ENCODE peak calls at places on chromosomes 13 and 19, in five cellular contexts. Y, W, O, A and M are unnamed samples.

GRCh38 chr13:100069278-100069677 is 19.6 kb upstream of the PCCA start:
- DNase-seq in A (no peak), O (no peak), W (no peak), Y (no peak), M (no peak)

GRCh38 chr19:4075373-4075772 is 8.7 kb upstream of the ZBTB7A start:
- DNase-seq in W (no peak), A (no peak), O (no peak), Y (no peak), M (no peak)

GRCh38 chr19:35828694-35829301 is 16.2 kb upstream of the PRODH2 start:
- DNase-seq in W (peak; percentile 66), A (peak; percentile 19), O (no peak), Y (no peak), M (no peak)

GRCh38 chr13:43769552-43769951 is 17.2 kb downstream of the ENOX1 start:
- DNase-seq in A (no peak), Y (no peak), O (no peak), W (no peak), M (no peak)

GRCh38 chr19:44356383-44357111 is at the start of gene ZNF112:
- DNase-seq in Y (no peak), A (peak; percentile 68), O (peak; percentile 39), W (peak; percentile 73), M (peak; percentile 89)

GRCh38 chr19:11560404-11560988 is 1.5 kb upstream of the ELOF1 start:
- DNase-seq in O (no peak), A (no peak), Y (no peak), W (peak; percentile 70), M (no peak)

GRCh38 chr19:4861147-4861546 is 6.3 kb downstream of the PLIN3 start:
- DNase-seq in W (no peak), A (no peak), Y (no peak), O (no peak), M (no peak)

GRCh38 chr13:98591721-98592352 is 14.9 kb upstream of the STK24 start:
- DNase-seq in A (no peak), O (no peak), W (no peak), Y (no peak), M (no peak)

GRCh38 chr19:17967258-17968051 is 548 bp downstream of the KCNN1 start:
- DNase-seq in W (no peak), A (no peak), O (no peak), Y (no peak), M (no peak)

GRCh38 chr13:21557995-21558394 is 46.0 kb downstream of the MICU2 start:
- DNase-seq in Y (no peak), A (no peak), W (peak; percentile 8), O (no peak), M (no peak)

GRCh38 chr13:42259515-42259914 is 12.4 kb upstream of the AKAP11 start:
- DNase-seq in Y (no peak), A (no peak), W (no peak), O (no peak), M (no peak)

GRCh38 chr19:41705393-41706174 is 2.8 kb upstream of the CEACAM5 start:
- DNase-seq in Y (peak; percentile 79), W (peak; percentile 23), O (no peak), A (no peak), M (peak; percentile 79)

GRCh38 chr13:103386341-103386740 is 320.1 kb upstream of the SLC10A2 start:
- DNase-seq in W (no peak), Y (no peak), O (no peak), A (peak; percentile 32), M (no peak)

GRCh38 chr13:45518525-45519235 is 53.9 kb downstream of the COG3 start:
- DNase-seq in Y (no peak), W (no peak), A (no peak), O (no peak), M (no peak)

GRCh38 chr19:40460185-40460584 is 5.4 kb downstream of the BLVRB start:
- DNase-seq in O (no peak), W (no peak), Y (no peak), A (no peak), M (no peak)

GRCh38 chr19:4851551-4852290 is 15.7 kb downstream of the PLIN3 start:
- DNase-seq in W (peak; percentile 78), O (no peak), A (no peak), Y (no peak), M (no peak)

GRCh38 chr13:109900320-109900719 is 113.9 kb upstream of the IRS2 start:
- DNase-seq in O (no peak), W (no peak), A (no peak), Y (no peak), M (no peak)

GRCh38 chr13:31945202-31945978 is 86.2 kb upstream of the FRY start:
- DNase-seq in A (no peak), W (peak; percentile 51), O (no peak), Y (no peak), M (no peak)

GRCh38 chr19:17021793-17022590 is 4.6 kb downstream of the CPAMD8 start:
- DNase-seq in O (no peak), Y (no peak), A (peak; percentile 6), W (no peak), M (no peak)

GRCh38 chr19:1045247-1045603 is 5.3 kb downstream of the ABCA7 start:
- DNase-seq in Y (no peak), O (no peak), A (no peak), W (peak; percentile 98), M (no peak)

GRCh38 chr13:27177852-27178251 is 6.2 kb upstream of the USP12 start:
- DNase-seq in W (no peak), O (no peak), A (no peak), Y (no peak), M (no peak)

GRCh38 chr13:99757756-99758464 is 213.7 kb downstream of the ZIC5 start:
- DNase-seq in W (no peak), Y (no peak), A (no peak), O (no peak), M (no peak)

GRCh38 chr13:24668955-24669354 is 11.3 kb upstream of the ATP12A start:
- DNase-seq in W (no peak), Y (no peak), A (no peak), O (no peak), M (no peak)

GRCh38 chr19:29271911-29272310 is 59.0 kb upstream of the UQCRFS1 start:
- DNase-seq in A (no peak), W (no peak), Y (peak; percentile 78), O (no peak), M (no peak)

GRCh38 chr19:2164020-2164988 is 571 bp downstream of the DOT1L start:
- DNase-seq in O (no peak), A (no peak), W (no peak), Y (no peak), M (no peak)